ENCODE peak calls at places on chromosome 2, in eight cellular contexts. N is GM12891, E is HCT116, W is transverse colon, C is breast epithelium, P is body of pancreas, J is thyroid gland, A is ovary. Q is an unnamed sample.

GRCh38 chr2:2701813-2702212 is 370.7 kb upstream of the MYT1L start:
- DNase-seq in N (no peak), E (no peak), W (no peak), C (no peak), P (no peak), J (no peak), A (no peak), Q (no peak)

GRCh38 chr2:205199451-205199850 is 482.9 kb upstream of the NRP2 start:
- DNase-seq in N (no peak), E (no peak), W (no peak), C (no peak), P (no peak), J (no peak), A (no peak), Q (no peak)

GRCh38 chr2:75844651-75845050 is 133.9 kb upstream of the GCFC2 start:
- DNase-seq in N (no peak), E (no peak), W (no peak), C (no peak), P (no peak), J (no peak), A (no peak), Q (no peak)

GRCh38 chr2:111226797-111227700 is 106.3 kb downstream of the BCL2L11 start:
- DNase-seq in N (no peak), E (no peak), W (no peak), C (no peak), P (no peak), J (no peak), A (no peak), Q (peak)

GRCh38 chr2:156327835-156328401 is 4.6 kb downstream of the NR4A2 start:
- DNase-seq in N (no peak), E (no peak), W (no peak), C (no peak), P (no peak), J (no peak), A (no peak), Q (no peak)

GRCh38 chr2:26504002-26504401 is 26.1 kb upstream of the OTOF start:
- DNase-seq in N (no peak), E (no peak), W (no peak), C (no peak), P (no peak), J (no peak), A (no peak), Q (no peak)

GRCh38 chr2:181311841-181312240 is 145.3 kb upstream of the ITGA4 start:
- DNase-seq in N (no peak), E (no peak), W (peak), C (no peak), P (no peak), J (no peak), A (no peak), Q (peak)

GRCh38 chr2:44772670-44773378 is 168.7 kb upstream of the SIX3 start:
- DNase-seq in N (no peak), E (no peak), W (no peak), C (no peak), P (no peak), J (no peak), A (no peak), Q (no peak)

GRCh38 chr2:216615298-216616082 is 17.7 kb upstream of the IGFBP2 start:
- DNase-seq in N (no peak), E (no peak), W (no peak), C (no peak), P (peak), J (no peak), A (no peak), Q (no peak)
- TF ChIP-seq POLR2A in N (no peak), E (no peak), W (no peak), C (no peak), P (no peak), J (no peak), A (no peak), Q (no peak)

DNA sequence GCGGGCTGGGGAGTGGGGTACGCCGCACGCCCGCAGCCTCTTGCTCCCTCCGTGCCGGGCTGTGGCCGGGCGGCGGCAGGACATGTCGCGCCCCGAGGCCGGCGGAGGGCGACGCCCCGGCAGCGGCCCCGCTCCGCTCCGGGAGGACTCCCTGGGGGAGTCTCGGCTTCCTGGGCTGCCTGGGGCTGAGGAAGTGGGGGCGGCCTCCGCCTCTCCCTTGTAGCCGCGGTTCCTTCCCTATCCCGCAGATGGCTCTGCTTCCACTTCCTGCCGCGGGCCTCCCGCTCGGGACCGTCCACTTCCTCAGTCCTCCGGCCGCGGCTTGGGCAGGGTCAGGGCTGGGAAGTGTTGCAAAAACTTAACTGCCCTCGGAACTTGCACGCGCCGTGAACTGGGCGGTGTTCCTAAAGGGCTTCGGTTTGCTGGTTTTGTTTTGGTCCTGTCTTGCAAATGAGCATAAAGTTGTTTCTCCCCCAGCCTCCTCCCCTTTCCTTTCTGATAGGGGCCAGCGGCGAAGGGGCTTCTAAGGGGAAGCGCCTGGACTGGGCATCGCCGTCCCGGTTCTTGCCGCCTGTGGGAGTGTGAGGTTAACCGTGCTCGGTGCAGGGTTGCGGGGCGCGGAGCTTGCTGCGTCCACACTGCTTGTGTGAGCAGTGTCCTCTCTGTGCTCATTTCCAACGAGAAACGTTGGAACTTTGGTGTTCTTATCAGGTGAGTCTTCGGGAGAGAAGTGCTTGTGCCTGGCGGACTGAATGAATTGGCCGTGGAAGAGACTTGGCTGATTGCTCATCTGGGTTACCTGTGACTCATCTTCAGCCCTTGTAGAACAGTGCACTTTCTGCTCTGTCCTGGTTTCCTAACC is 600 bp downstream of the RALB start:
- DNase-seq in N (peak), E (no peak), W (peak), C (peak), P (peak), J (peak), A (peak), Q (peak)
- TF ChIP-seq POLR2A in N (no peak), E (no peak), W (no peak), C (no peak), P (peak), J (no peak), A (peak), Q (no peak)

GRCh38 chr2:224919472-224920110 is 122.7 kb downstream of the DOCK10 start:
- DNase-seq in N (no peak), E (no peak), W (no peak), C (no peak), P (no peak), J (no peak), A (no peak), Q (no peak)
- TF ChIP-seq POLR2A in N (no peak), E (no peak), W (no peak), C (no peak), P (no peak), J (no peak), A (no peak), Q (no peak)

GRCh38 chr2:16212321-16212720 is 272.0 kb downstream of the MYCN start:
- DNase-seq in N (no peak), E (no peak), W (no peak), C (no peak), P (no peak), J (no peak), A (no peak), Q (no peak)
- TF ChIP-seq POLR2A in N (no peak), E (no peak), W (no peak), C (no peak), P (no peak), J (no peak), A (no peak), Q (no peak)

GRCh38 chr2:127862228-127862627 is 4.3 kb upstream of the POLR2D start:
- DNase-seq in N (no peak), E (no peak), W (no peak), C (no peak), P (no peak), J (no peak), A (no peak), Q (no peak)
- TF ChIP-seq POLR2A in N (no peak), E (no peak), W (no peak), C (no peak), P (no peak), J (no peak), A (no peak), Q (no peak)

GRCh38 chr2:134918518-134919359 is at the start of gene CCNT2:
- DNase-seq in N (peak), E (peak), W (peak), C (peak), P (peak), J (peak), A (peak), Q (peak)
- TF ChIP-seq POLR2A in N (peak), E (peak), W (peak), C (peak), P (peak), J (peak), A (peak), Q (peak)

GRCh38 chr2:64455545-64455944 is 1.6 kb downstream of the LGALSL start:
- DNase-seq in N (no peak), E (no peak), W (no peak), C (no peak), P (no peak), J (no peak), A (no peak), Q (peak)

GRCh38 chr2:64455031-64455332 is 1.0 kb downstream of the LGALSL start:
- DNase-seq in N (no peak), E (no peak), W (no peak), C (no peak), P (no peak), J (no peak), A (no peak), Q (no peak)

GRCh38 chr2:64456298-64456697 is 2.3 kb downstream of the LGALSL start:
- DNase-seq in N (no peak), E (no peak), W (no peak), C (no peak), P (peak), J (peak), A (no peak), Q (no peak)

GRCh38 chr2:64454316-64455030 is 511 bp downstream of the LGALSL start:
- DNase-seq in N (peak), E (no peak), W (peak), C (peak), P (peak), J (peak), A (peak), Q (peak)

DNA sequence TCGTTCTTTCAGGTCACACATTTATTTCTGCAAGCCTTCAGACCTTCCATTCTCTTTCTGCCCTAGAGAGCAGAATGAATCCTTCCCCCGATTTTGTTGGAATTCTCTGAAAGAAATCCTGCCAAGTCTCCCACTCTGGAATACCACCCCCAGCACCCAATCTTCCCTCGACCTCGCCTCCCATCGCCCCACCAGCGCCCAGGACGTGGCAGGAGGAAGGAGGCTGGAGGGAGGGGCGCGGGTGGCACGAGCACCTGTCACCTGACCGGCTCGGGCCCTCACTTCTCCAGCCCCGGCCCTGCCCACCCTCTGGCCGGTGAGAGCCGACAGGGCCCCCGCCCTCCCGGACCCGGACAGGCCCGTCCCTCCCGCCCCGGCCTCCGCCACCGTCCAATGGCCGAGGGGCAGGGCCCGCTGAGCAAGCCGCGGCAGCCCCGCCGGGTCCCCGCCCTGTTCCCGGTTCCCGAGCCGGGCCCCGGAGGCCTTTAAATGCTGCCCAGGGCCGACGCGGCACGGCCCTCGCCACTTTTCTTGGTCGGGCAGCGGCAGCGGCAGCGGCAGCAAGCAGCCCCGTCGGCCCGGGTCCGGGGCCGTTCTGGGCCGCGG is at the start of gene LGALSL:
- DNase-seq in N (peak), E (peak), W (peak), C (peak), P (peak), J (peak), A (peak), Q (peak)
- TF ChIP-seq POLR2A in N (no peak), E (peak), W (peak), C (peak), P (peak), J (peak), A (peak), Q (no peak)

GRCh38 chr2:231673348-231673770 is 35.0 kb upstream of the PTMA start:
- DNase-seq in N (no peak), E (peak), W (peak), C (no peak), P (no peak), J (peak), A (peak), Q (peak)
- TF ChIP-seq POLR2A in N (no peak), E (peak), W (peak), C (no peak), P (no peak), J (peak), A (no peak), Q (no peak)

GRCh38 chr2:174340400-174341300 is 5.9 kb downstream of the SP9 start:
- DNase-seq in N (no peak), E (no peak), W (no peak), C (no peak), P (no peak), J (no peak), A (no peak), Q (peak)

GRCh38 chr2:174341995-174342571 is 7.3 kb downstream of the SP9 start:
- DNase-seq in N (no peak), E (no peak), W (no peak), C (no peak), P (no peak), J (peak), A (no peak), Q (no peak)

GRCh38 chr2:174339971-174340399 is 5.2 kb downstream of the SP9 start:
- DNase-seq in N (no peak), E (no peak), W (no peak), C (no peak), P (no peak), J (no peak), A (no peak), Q (peak)

GRCh38 chr2:174342600-174343342 is 8.0 kb downstream of the SP9 start:
- DNase-seq in N (no peak), E (no peak), W (no peak), C (no peak), P (no peak), J (no peak), A (no peak), Q (peak)

DNA sequence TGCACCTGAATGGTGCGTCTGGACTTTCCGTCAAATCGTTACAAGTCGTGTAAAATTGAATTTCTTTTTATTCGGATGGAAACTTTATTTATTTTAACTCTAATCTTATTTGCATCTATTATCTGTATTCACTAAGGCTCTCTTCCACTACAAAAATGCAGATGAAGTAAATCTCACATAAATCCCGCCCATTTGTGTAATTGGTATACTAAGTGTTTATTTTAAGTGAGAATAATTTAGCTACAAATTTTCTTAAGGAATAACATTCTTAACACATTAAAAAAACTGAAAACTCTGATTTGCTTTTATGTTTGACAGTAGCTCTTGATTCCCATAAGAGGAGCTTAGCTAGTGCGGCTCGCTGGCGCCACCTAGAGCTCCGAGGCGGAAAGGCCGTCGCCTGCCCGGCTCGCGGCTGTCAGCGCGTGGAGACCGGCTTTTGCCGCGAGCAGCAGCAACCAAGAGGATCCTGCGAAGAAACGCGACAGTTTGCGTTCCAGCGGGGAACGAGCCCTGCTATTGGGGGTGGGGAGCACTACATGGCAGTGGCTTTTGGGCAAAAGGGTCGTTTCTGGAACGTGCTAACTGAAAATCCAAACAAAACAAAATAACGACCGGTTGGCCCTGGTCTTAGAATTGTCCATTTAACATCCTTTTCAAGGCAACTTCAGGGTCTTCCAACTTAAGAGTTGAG is 6.7 kb downstream of the SP9 start:
- DNase-seq in N (no peak), E (peak), W (peak), C (peak), P (peak), J (peak), A (peak), Q (peak)
- TF ChIP-seq POLR2A in N (no peak), E (no peak), W (no peak), C (no peak), P (no peak), J (no peak), A (no peak), Q (no peak)

GRCh38 chr2:85418132-85419008 is at the start of gene SH2D6:
- DNase-seq in N (peak), E (peak), W (peak), C (peak), P (peak), J (peak), A (peak), Q (peak)
- TF ChIP-seq POLR2A in N (peak), E (peak), W (peak), C (peak), P (no peak), J (peak), A (peak), Q (peak)